ENCODE peak calls at places on chromosomes 5 and 9, in five cellular contexts. One of them, this sample, is unnamed.
A peak's percentile ranks its signal among the peaks of the same experiment; 100 is the strongest.

GRCh38 chr5:101783241-101784095 is 512.6 kb downstream of the SLCO4C1 start:
- DNase-seq in GM23248: no peak
- DNase-seq in GM23338: peak; percentile 33
- DNase-seq in MM.1S: no peak
- DNase-seq in HCT116: no peak
- DNase-seq in this sample: peak; percentile 25

GRCh38 chr5:40514986-40515385 is 164.7 kb upstream of the PTGER4 start:
- DNase-seq in GM23338: no peak
- DNase-seq in HCT116: no peak
- DNase-seq in GM23248: no peak
- DNase-seq in MM.1S: no peak
- DNase-seq in this sample: no peak

GRCh38 chr5:53069626-53070025 is 39.9 kb downstream of the MOCS2 start:
- DNase-seq in HCT116: no peak
- DNase-seq in GM23338: no peak
- DNase-seq in GM23248: peak; percentile 99
- DNase-seq in MM.1S: no peak
- DNase-seq in this sample: peak; percentile 88

GRCh38 chr5:176653401-176653800 is 6.1 kb downstream of the TSPAN17 start:
- DNase-seq in GM23248: peak; percentile 73
- DNase-seq in GM23338: no peak
- DNase-seq in HCT116: no peak
- DNase-seq in MM.1S: no peak
- DNase-seq in this sample: peak; percentile 58

GRCh38 chr5:52994266-52994665 is 5.1 kb downstream of the ITGA2 start:
- DNase-seq in MM.1S: no peak
- DNase-seq in GM23248: peak; percentile 59
- DNase-seq in HCT116: no peak
- DNase-seq in GM23338: no peak
- DNase-seq in this sample: no peak

GRCh38 chr9:35481347-35481975 is 8.4 kb upstream of the RUSC2 start:
- DNase-seq in GM23248: peak; percentile 89
- DNase-seq in GM23338: peak; percentile 78
- DNase-seq in HCT116: peak; percentile 54
- DNase-seq in MM.1S: peak; percentile 53
- DNase-seq in this sample: peak; percentile 74

GRCh38 chr5:157740211-157740610 is 3.3 kb upstream of the LSM11 start:
- DNase-seq in HCT116: peak; percentile 19
- DNase-seq in MM.1S: peak; percentile 38
- DNase-seq in GM23338: peak; percentile 79
- DNase-seq in GM23248: peak; percentile 36
- DNase-seq in this sample: peak; percentile 59

GRCh38 chr9:137757613-137758029 is 120.0 kb upstream of the CACNA1B start:
- DNase-seq in HCT116: peak; percentile 19
- DNase-seq in MM.1S: peak; percentile 81
- DNase-seq in GM23248: peak; percentile 80
- DNase-seq in GM23338: no peak
- DNase-seq in this sample: peak; percentile 40

GRCh38 chr9:81317223-81317622 is 372.1 kb downstream of the TLE1 start:
- DNase-seq in GM23338: no peak
- DNase-seq in GM23248: no peak
- DNase-seq in HCT116: no peak
- DNase-seq in MM.1S: no peak
- DNase-seq in this sample: no peak

GRCh38 chr5:171152382-171152781 is 156.7 kb upstream of the TLX3 start:
- DNase-seq in GM23338: no peak
- DNase-seq in HCT116: peak; percentile 22
- DNase-seq in MM.1S: no peak
- DNase-seq in GM23248: peak; percentile 37
- DNase-seq in this sample: peak; percentile 76

GRCh38 chr9:92381780-92382179 is 22.6 kb downstream of the OGN start:
- DNase-seq in MM.1S: no peak
- DNase-seq in HCT116: no peak
- DNase-seq in GM23248: no peak
- DNase-seq in GM23338: no peak
- DNase-seq in this sample: no peak

GRCh38 chr9:130268521-130269131 is 3.1 kb downstream of the HMCN2 start:
- DNase-seq in HCT116: no peak
- DNase-seq in MM.1S: no peak
- DNase-seq in GM23338: peak; percentile 76
- DNase-seq in GM23248: no peak
- DNase-seq in this sample: no peak

GRCh38 chr5:82174919-82175219 is 103.3 kb downstream of the RPS23 start:
- DNase-seq in GM23248: no peak
- DNase-seq in MM.1S: no peak
- DNase-seq in GM23338: no peak
- DNase-seq in HCT116: no peak
- DNase-seq in this sample: no peak
- H3K9me2 ChIP-seq in GM23248: no peaks in the 10 kb centered on the region
- H3K9me2 ChIP-seq in MM.1S: no peaks in the 10 kb centered on the region
- H3K9me2 ChIP-seq in GM23338: no peaks in the 10 kb centered on the region
- H3K9me2 ChIP-seq in HCT116: no peaks in the 10 kb centered on the region
- H3K9me2 ChIP-seq in this sample: no peaks in the 10 kb centered on the region

GRCh38 chr9:69946800-69947437 is 96.7 kb upstream of the MAMDC2 start:
- DNase-seq in HCT116: peak; percentile 80
- DNase-seq in MM.1S: no peak
- DNase-seq in GM23248: peak; percentile 95
- DNase-seq in GM23338: no peak
- DNase-seq in this sample: peak; percentile 73
- TF ChIP-seq EZH2phosphoT487 in HCT116: no peak
- TF ChIP-seq EZH2phosphoT487 in MM.1S: no peak
- TF ChIP-seq EZH2phosphoT487 in GM23248: no peak
- TF ChIP-seq EZH2phosphoT487 in GM23338: no peak
- TF ChIP-seq EZH2phosphoT487 in this sample: no peak

DNA sequence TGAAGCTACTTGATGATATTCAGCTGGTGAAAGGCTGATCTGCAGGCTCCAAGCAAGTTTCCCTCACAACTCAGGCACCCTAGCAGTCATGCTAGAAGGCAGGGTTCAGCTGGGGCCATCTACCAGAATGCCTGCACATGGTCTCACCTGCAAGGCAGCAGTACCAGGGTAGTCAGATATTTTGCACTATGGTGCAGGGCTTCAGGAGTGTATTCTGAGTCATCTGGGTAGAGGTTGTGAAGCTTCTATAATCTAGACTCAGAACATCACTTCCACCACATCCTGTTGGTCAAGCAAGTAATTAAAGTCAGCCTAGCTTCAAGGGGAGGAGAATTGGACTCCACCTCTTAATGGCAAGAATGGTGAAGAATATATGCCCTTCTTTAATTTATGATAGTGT is 159.7 kb upstream of the SLC28A3 start:
- DNase-seq in MM.1S: no peak
- DNase-seq in HCT116: no peak
- DNase-seq in GM23338: no peak
- DNase-seq in GM23248: no peak
- DNase-seq in this sample: no peak
- H3K9me2 ChIP-seq in MM.1S: no peaks in the 10 kb centered on the region
- H3K9me2 ChIP-seq in HCT116: no peaks in the 10 kb centered on the region
- H3K9me2 ChIP-seq in GM23338: peaks cover 9% of the 10 kb centered on the region
- H3K9me2 ChIP-seq in GM23248: no peaks in the 10 kb centered on the region
- H3K9me2 ChIP-seq in this sample: no peaks in the 10 kb centered on the region

GRCh38 chr9:112970939-112971338 is 41.1 kb downstream of the ZNF883 start:
- DNase-seq in GM23248: peak; percentile 51
- DNase-seq in MM.1S: no peak
- DNase-seq in HCT116: no peak
- DNase-seq in GM23338: peak; percentile 38
- DNase-seq in this sample: peak; percentile 27

GRCh38 chr9:112969730-112970129 is 42.3 kb downstream of the ZNF883 start:
- DNase-seq in HCT116: no peak
- DNase-seq in GM23248: peak; percentile 2
- DNase-seq in MM.1S: no peak
- DNase-seq in GM23338: no peak
- DNase-seq in this sample: no peak

GRCh38 chr9:112971415-112971814 is 40.6 kb downstream of the ZNF883 start:
- DNase-seq in GM23338: peak; percentile 75
- DNase-seq in GM23248: peak; percentile 53
- DNase-seq in MM.1S: no peak
- DNase-seq in HCT116: peak; percentile 29
- DNase-seq in this sample: peak; percentile 29
- TF ChIP-seq EZH2phosphoT487 in GM23338: no peak
- TF ChIP-seq EZH2phosphoT487 in GM23248: no peak
- TF ChIP-seq EZH2phosphoT487 in MM.1S: no peak
- TF ChIP-seq EZH2phosphoT487 in HCT116: no peak
- TF ChIP-seq EZH2phosphoT487 in this sample: no peak

DNA sequence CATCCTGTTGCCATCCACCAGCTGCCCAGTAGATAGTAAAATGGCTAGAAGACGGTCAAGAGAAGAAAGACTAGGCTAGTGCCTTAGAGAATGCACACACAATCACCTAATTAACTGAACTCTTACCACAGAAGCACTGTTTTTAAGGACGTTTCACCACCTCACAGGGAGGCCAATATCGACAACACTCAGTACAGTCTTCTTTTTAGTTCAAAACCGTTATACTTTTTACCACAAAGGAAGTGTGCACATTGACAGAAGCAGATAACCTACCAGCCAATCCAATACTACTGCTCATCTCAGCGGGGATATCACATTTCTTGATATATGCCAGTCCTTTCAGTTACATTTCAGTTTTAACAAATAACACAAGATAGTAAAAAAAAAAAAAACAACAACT is 122.3 kb downstream of the GNAQ start:
- DNase-seq in HCT116: no peak
- DNase-seq in GM23248: no peak
- DNase-seq in MM.1S: no peak
- DNase-seq in GM23338: no peak
- DNase-seq in this sample: no peak
- H3K9me2 ChIP-seq in HCT116: no peaks in the 10 kb centered on the region
- H3K9me2 ChIP-seq in GM23248: no peaks in the 10 kb centered on the region
- H3K9me2 ChIP-seq in MM.1S: no peaks in the 10 kb centered on the region
- H3K9me2 ChIP-seq in GM23338: no peaks in the 10 kb centered on the region
- H3K9me2 ChIP-seq in this sample: no peaks in the 10 kb centered on the region

DNA sequence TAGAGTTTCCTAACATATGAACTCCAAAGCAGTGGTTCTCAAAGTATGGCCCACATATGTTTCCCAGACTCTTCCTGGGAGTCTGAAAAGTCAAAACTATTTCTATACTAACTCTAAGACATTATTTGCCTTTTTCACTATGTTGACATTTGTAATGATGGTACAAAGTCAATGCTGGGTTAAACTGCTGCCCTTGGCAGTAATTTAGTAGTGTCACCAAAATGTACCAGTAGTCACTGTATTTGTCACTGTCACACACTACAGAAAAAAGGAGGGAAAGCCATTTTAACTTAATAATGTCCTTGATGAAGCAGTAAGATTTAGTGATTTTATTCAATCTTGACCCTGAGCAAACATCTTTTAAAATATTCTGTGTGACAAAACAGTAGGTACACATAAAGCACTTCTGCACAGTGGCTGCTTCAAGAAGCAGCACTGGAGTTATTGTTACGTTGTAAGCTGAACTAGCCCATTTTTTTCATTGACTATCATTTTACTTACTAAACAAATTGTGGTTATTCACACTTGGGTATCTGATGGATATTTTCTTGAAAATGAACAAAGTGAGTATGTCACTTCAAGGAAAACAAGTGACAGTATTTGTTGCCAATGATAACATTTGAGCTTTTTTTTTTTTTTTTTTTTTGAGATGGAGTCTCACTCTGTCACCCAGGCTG is 90.3 kb downstream of the NR6A1 start:
- DNase-seq in HCT116: no peak
- DNase-seq in GM23338: no peak
- DNase-seq in MM.1S: no peak
- DNase-seq in GM23248: no peak
- DNase-seq in this sample: no peak
- TF ChIP-seq EZH2phosphoT487 in HCT116: no peak
- TF ChIP-seq EZH2phosphoT487 in GM23338: no peak
- TF ChIP-seq EZH2phosphoT487 in MM.1S: no peak
- TF ChIP-seq EZH2phosphoT487 in GM23248: no peak
- TF ChIP-seq EZH2phosphoT487 in this sample: no peak

GRCh38 chr9:17936365-17936764 is 357.5 kb downstream of the SH3GL2 start:
- DNase-seq in GM23248: no peak
- DNase-seq in MM.1S: no peak
- DNase-seq in HCT116: no peak
- DNase-seq in GM23338: no peak
- DNase-seq in this sample: no peak
- H3K9me2 ChIP-seq in GM23248: no peaks in the 10 kb centered on the region
- H3K9me2 ChIP-seq in MM.1S: no peaks in the 10 kb centered on the region
- H3K9me2 ChIP-seq in HCT116: no peaks in the 10 kb centered on the region
- H3K9me2 ChIP-seq in GM23338: peaks cover 15% of the 10 kb centered on the region
- H3K9me2 ChIP-seq in this sample: no peaks in the 10 kb centered on the region